ENCODE peak calls at places on chromosomes 11 and 22, in seven cellular contexts. Q, Z, O, K, R, N and T are unnamed samples.

GRCh38 chr11:130178441-130178971 is 18.9 kb downstream of the ST14 start:
- DNase-seq in Q (no peak), Z (no peak), O (no peak), K (no peak), R (peak; percentile 65), N (no peak), T (peak; percentile 25)

GRCh38 chr11:65868076-65868667 is 4.4 kb downstream of the EFEMP2 start:
- DNase-seq in Q (no peak), Z (no peak), O (no peak), K (no peak), R (no peak), N (peak; percentile 49), T (peak; percentile 70)

GRCh38 chr22:11253000-11253511 is 4274.9 kb upstream of the OR11H1 start:
- DNase-seq in Q (no peak), Z (no peak), O (no peak), K (no peak), R (no peak), N (peak; percentile 49), T (peak; percentile 5)

GRCh38 chr11:118659956-118660645 is 19.3 kb downstream of the TREH start:
- DNase-seq in Q (no peak), Z (no peak), O (no peak), K (no peak), R (no peak), N (no peak), T (no peak)

GRCh38 chr22:37223965-37224551 is 11.8 kb upstream of the SSTR3 start:
- DNase-seq in Q (no peak), Z (no peak), O (no peak), K (no peak), R (no peak), N (no peak), T (no peak)

GRCh38 chr11:98940913-98941312 is 79.8 kb upstream of the CNTN5 start:
- DNase-seq in Q (no peak), Z (peak; percentile 3), O (no peak), K (no peak), R (peak; percentile 44), N (no peak), T (no peak)

GRCh38 chr11:69674267-69674885 is 777 bp downstream of the LTO1 start:
- DNase-seq in Q (peak; percentile 87), Z (no peak), O (no peak), K (peak; percentile 78), R (peak; percentile 80), N (no peak), T (no peak)

GRCh38 chr11:44775366-44776356 is 48.9 kb downstream of the TSPAN18 start:
- DNase-seq in Q (peak; percentile 45), Z (peak; percentile 60), O (peak; percentile 73), K (peak; percentile 26), R (peak; percentile 44), N (peak; percentile 72), T (peak; percentile 41)

GRCh38 chr11:63212742-63213141 is 30.7 kb downstream of the SLC22A25 start:
- DNase-seq in Q (peak; percentile 19), Z (peak; percentile 29), O (no peak), K (peak; percentile 22), R (peak; percentile 4), N (no peak), T (no peak)

GRCh38 chr11:74019104-74019738 is 10.3 kb upstream of the UCP3 start:
- DNase-seq in Q (peak; percentile 88), Z (no peak), O (no peak), K (no peak), R (no peak), N (no peak), T (no peak)

GRCh38 chr22:25880524-25880923 is 138.5 kb downstream of the MYO18B start:
- DNase-seq in Q (no peak), Z (no peak), O (no peak), K (no peak), R (no peak), N (no peak), T (no peak)

GRCh38 chr11:44094260-44094868 is 1.1 kb upstream of the EXT2 start:
- DNase-seq in Q (peak; percentile 83), Z (peak; percentile 90), O (peak; percentile 80), K (peak; percentile 76), R (peak; percentile 76), N (no peak), T (peak; percentile 61)

GRCh38 chr11:8019671-8020597 is 32.8 kb downstream of the EIF3F start:
- DNase-seq in Q (no peak), Z (peak; percentile 36), O (no peak), K (peak; percentile 28), R (peak; percentile 39), N (no peak), T (no peak)

GRCh38 chr11:112925516-112926310 is 35.5 kb upstream of the NCAM1 start:
- DNase-seq in Q (no peak), Z (no peak), O (no peak), K (no peak), R (peak; percentile 48), N (no peak), T (no peak)

GRCh38 chr11:17098632-17099031 is 21.2 kb upstream of the RPS13 start:
- DNase-seq in Q (peak; percentile 6), Z (no peak), O (no peak), K (no peak), R (no peak), N (no peak), T (no peak)

GRCh38 chr11:6569706-6570105 is 33.7 kb downstream of the RRP8 start:
- DNase-seq in Q (no peak), Z (no peak), O (no peak), K (no peak), R (no peak), N (no peak), T (no peak)

GRCh38 chr11:6567371-6567745 is 36.1 kb downstream of the RRP8 start:
- DNase-seq in Q (no peak), Z (no peak), O (no peak), K (no peak), R (no peak), N (no peak), T (no peak)

GRCh38 chr11:6565988-6566703 is 37.3 kb downstream of the RRP8 start:
- DNase-seq in Q (no peak), Z (no peak), O (no peak), K (no peak), R (no peak), N (no peak), T (no peak)

GRCh38 chr11:6566704-6567370 is 36.6 kb downstream of the RRP8 start:
- DNase-seq in Q (no peak), Z (no peak), O (no peak), K (no peak), R (no peak), N (no peak), T (no peak)

DNA sequence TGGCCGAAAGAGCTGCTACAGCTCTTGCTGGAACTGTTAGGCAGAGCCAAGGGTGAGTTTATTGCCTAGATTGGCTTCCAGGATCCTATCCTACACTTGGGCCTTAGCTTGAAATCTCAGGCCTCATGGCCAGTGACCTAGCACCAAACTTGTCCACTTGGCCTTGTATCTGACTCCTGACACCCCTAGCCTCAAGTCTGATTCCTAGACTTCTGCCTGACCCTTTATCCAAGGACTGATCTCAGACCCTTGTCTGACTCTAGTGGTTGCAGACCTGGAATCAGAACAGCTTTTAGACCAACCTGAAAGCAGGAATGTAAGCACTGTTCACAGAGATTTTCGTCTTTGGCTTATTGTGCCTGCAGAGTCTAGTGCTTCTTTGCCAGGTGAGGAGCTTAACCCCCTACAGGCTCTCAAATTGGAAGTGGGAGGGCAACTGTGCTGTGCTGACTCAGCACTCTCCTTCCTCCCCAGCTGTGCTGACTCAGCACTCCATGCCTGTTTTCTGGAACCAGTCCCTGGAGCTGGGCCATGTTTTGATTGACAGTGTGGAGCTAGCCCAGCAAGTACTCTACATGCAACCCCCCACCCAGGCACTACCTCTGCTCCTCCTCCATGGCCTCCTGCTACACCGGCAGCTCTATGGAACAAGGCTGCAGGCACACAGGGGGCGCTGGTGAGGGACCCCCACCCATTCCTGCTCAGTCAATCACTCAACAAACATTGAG is 35.1 kb downstream of the RRP8 start:
- DNase-seq in Q (peak; percentile 57), Z (peak; percentile 70), O (no peak), K (peak; percentile 18), R (peak; percentile 43), N (no peak), T (no peak)
- TF ChIP-seq CTCF in Q (no peak), Z (peak; percentile 16), O (no peak), K (peak; percentile 27), R (no peak), N (no peak), T (no peak)

GRCh38 chr22:27408068-27408467 is 393.5 kb downstream of the MN1 start:
- DNase-seq in Q (no peak), Z (no peak), O (no peak), K (no peak), R (no peak), N (no peak), T (no peak)

GRCh38 chr22:27405672-27406388 is 395.7 kb downstream of the MN1 start:
- DNase-seq in Q (peak; percentile 41), Z (peak; percentile 69), O (no peak), K (peak; percentile 4), R (peak; percentile 43), N (peak; percentile 83), T (peak; percentile 81)

GRCh38 chr22:27407369-27407985 is 394.1 kb downstream of the MN1 start:
- DNase-seq in Q (no peak), Z (no peak), O (no peak), K (no peak), R (no peak), N (no peak), T (no peak)

GRCh38 chr22:27406389-27406861 is 395.1 kb downstream of the MN1 start:
- DNase-seq in Q (no peak), Z (no peak), O (no peak), K (no peak), R (peak; percentile 20), N (no peak), T (no peak)

DNA sequence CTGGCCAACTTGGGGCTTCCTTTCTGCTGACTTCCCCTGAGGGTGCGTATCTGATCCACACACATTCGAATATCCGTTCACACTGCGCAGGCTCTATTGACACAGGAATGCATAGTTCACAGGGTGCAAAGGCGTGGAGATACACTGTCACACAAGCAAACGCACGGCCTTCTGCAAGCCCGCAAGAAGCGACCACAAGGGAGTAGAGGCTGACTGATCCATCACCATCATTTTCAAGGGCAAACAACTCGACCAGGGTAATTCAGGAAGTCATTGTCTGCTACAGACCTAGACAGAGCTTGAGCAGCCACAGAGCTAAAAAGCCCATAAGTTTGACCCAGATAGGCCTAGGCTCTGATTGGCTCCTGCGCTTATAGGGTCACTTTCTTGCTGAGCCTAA is 392.3 kb downstream of the MN1 start:
- DNase-seq in Q (no peak), Z (no peak), O (no peak), K (no peak), R (no peak), N (no peak), T (no peak)
- TF ChIP-seq CTCF in Q (no peak), Z (no peak), O (no peak), K (peak; percentile 28), R (peak; percentile 1), N (no peak), T (no peak)

DNA sequence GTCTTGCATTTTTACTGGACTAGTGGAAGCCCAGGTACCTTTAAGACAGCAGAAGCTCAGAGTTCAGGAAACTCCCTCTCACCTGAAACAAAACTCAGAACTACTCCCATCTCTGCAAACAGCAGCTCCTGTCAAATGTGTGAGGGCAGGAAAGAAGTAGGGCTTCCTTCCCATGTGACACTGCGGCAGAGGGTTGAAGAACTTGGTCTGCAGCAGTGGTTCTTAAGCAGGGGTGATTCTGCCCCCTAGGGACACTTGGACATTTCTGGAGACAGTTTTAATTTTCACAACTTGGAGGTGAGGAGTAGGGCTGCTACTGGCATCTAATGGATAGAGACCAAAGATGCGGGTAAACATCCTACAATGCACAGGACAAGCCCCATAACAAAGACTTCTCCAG is 63.4 kb downstream of the RCN1 start:
- DNase-seq in Q (peak; percentile 60), Z (no peak), O (no peak), K (peak; percentile 43), R (peak; percentile 30), N (no peak), T (no peak)
- TF ChIP-seq CTCF in Q (peak; percentile 51), Z (peak; percentile 31), O (no peak), K (peak; percentile 65), R (peak; percentile 20), N (no peak), T (no peak)

GRCh38 chr22:43053176-43053575 is 36.0 kb downstream of the TTLL1 start:
- DNase-seq in Q (no peak), Z (no peak), O (no peak), K (no peak), R (no peak), N (no peak), T (no peak)
- TF ChIP-seq CTCF in Q (peak; percentile 19), Z (peak; percentile 17), O (no peak), K (peak; percentile 55), R (no peak), N (no peak), T (no peak)